ENCODE peak calls at places on chromosomes 13 and 19, in seven cellular contexts. D is retinal pigment epithelial cell, F is M059J, Z is NCI-H82, W is cerebellar nuclear complex, Y is head of caudate nucleus, R is OCI-M1. S is an unnamed sample.

GRCh38 chr13:102643656-102644055 is 46.9 kb downstream of the TPP2 start:
- DNase-seq in Y (no peak), Z (no peak), D (no peak), R (no peak), F (no peak), W (no peak), S (no peak)

GRCh38 chr13:57425531-57425930 is 206.0 kb upstream of the PCDH17 start:
- DNase-seq in Y (no peak), Z (no peak), D (no peak), W (no peak), F (no peak), R (no peak), S (no peak)

GRCh38 chr13:105920375-105920774 is 615.1 kb downstream of the EFNB2 start:
- DNase-seq in D (no peak), W (no peak), F (peak), Y (no peak), R (peak), Z (peak), S (peak)

GRCh38 chr19:51739466-51740213 is 12.0 kb downstream of the FPR1 start:
- DNase-seq in R (peak), D (no peak), Y (no peak), F (peak), Z (no peak), W (no peak), S (peak)

GRCh38 chr19:28887920-28888618 is 324.9 kb downstream of the UQCRFS1 start:
- DNase-seq in Z (no peak), R (no peak), W (no peak), Y (no peak), F (no peak), D (no peak), S (no peak)

GRCh38 chr19:13788991-13789390 is 6.3 kb upstream of the ZSWIM4 start:
- DNase-seq in Z (no peak), D (no peak), Y (no peak), R (peak), F (peak), W (no peak), S (peak)

GRCh38 chr19:24054044-24054935 is 32.7 kb upstream of the ZNF254 start:
- DNase-seq in W (no peak), Z (no peak), D (no peak), F (peak), R (no peak), Y (no peak), S (peak)

GRCh38 chr13:45873491-45874360 is 22.2 kb upstream of the SIAH3 start:
- DNase-seq in Z (peak), W (no peak), D (no peak), Y (no peak), F (peak), R (no peak), S (peak)

GRCh38 chr13:109131698-109132257 is 502.4 kb downstream of the MYO16 start:
- DNase-seq in D (no peak), F (no peak), R (peak), Y (no peak), Z (no peak), W (no peak), S (peak)

GRCh38 chr19:37936166-37936565 is 29.2 kb downstream of the SIPA1L3 start:
- DNase-seq in D (no peak), Y (no peak), R (no peak), F (no peak), W (no peak), Z (no peak), S (no peak)

GRCh38 chr13:80131204-80131603 is 209.7 kb downstream of the SPRY2 start:
- DNase-seq in Z (no peak), W (peak), R (peak), Y (peak), D (peak), F (peak), S (peak)

GRCh38 chr19:36196249-36196648 is 18.2 kb downstream of the ZNF565 start:
- DNase-seq in W (no peak), Z (no peak), Y (no peak), F (no peak), D (no peak), R (no peak), S (peak)

GRCh38 chr19:23817519-23817918 is 58.8 kb upstream of the ZNF681 start:
- DNase-seq in F (peak), Z (peak), D (no peak), R (peak), W (no peak), Y (no peak), S (peak)

GRCh38 chr19:8108560-8109445 is 40.6 kb downstream of the FBN3 start:
- DNase-seq in R (no peak), W (no peak), F (no peak), D (no peak), Z (no peak), Y (no peak), S (no peak)

GRCh38 chr13:102912599-102912998 is 66.8 kb downstream of the ERCC5 start:
- DNase-seq in W (no peak), R (no peak), D (no peak), Z (no peak), Y (no peak), F (no peak), S (no peak)